ENCODE peak calls at places on chromosomes 5 and 9, in ten cellular contexts. One of them, this sample, is unnamed.

GRCh38 chr9:134592018-134592818 is 49.4 kb upstream of the COL5A1 start:
- DNase-seq in AG09319: peak
- DNase-seq in type B pancreatic cell: peak
- DNase-seq in endothelial cell: no peak
- DNase-seq in epithelial cell of proximal tubule: no peak
- DNase-seq in omental fat pad: no peak
- DNase-seq in kidney epithelial cell: no peak
- DNase-seq in cardiac fibroblast: peak
- DNase-seq in cardiac muscle cell: peak
- DNase-seq in AG10803: peak
- DNase-seq in this sample: no peak

GRCh38 chr5:58458851-58459275 is 1.0 kb downstream of the PLK2 start:
- DNase-seq in AG09319: no peak
- DNase-seq in type B pancreatic cell: no peak
- DNase-seq in endothelial cell: no peak
- DNase-seq in epithelial cell of proximal tubule: no peak
- DNase-seq in omental fat pad: no peak
- DNase-seq in kidney epithelial cell: no peak
- DNase-seq in cardiac fibroblast: peak
- DNase-seq in cardiac muscle cell: no peak
- DNase-seq in AG10803: peak
- DNase-seq in this sample: no peak

GRCh38 chr9:4366649-4367330 is 66.9 kb upstream of the GLIS3 start:
- DNase-seq in AG09319: no peak
- DNase-seq in type B pancreatic cell: no peak
- DNase-seq in endothelial cell: peak
- DNase-seq in epithelial cell of proximal tubule: no peak
- DNase-seq in omental fat pad: no peak
- DNase-seq in kidney epithelial cell: no peak
- DNase-seq in cardiac fibroblast: peak
- DNase-seq in cardiac muscle cell: peak
- DNase-seq in AG10803: peak
- DNase-seq in this sample: no peak

GRCh38 chr5:115850771-115851416 is 9.2 kb downstream of the AP3S1 start:
- DNase-seq in AG09319: no peak
- DNase-seq in type B pancreatic cell: no peak
- DNase-seq in endothelial cell: no peak
- DNase-seq in epithelial cell of proximal tubule: no peak
- DNase-seq in omental fat pad: no peak
- DNase-seq in kidney epithelial cell: no peak
- DNase-seq in cardiac fibroblast: peak
- DNase-seq in cardiac muscle cell: no peak
- DNase-seq in AG10803: peak
- DNase-seq in this sample: no peak

GRCh38 chr9:76912631-76913275 is 6.8 kb upstream of the PRUNE2 start:
- DNase-seq in AG09319: no peak
- DNase-seq in type B pancreatic cell: no peak
- DNase-seq in endothelial cell: no peak
- DNase-seq in epithelial cell of proximal tubule: peak
- DNase-seq in omental fat pad: no peak
- DNase-seq in kidney epithelial cell: no peak
- DNase-seq in cardiac fibroblast: peak
- DNase-seq in cardiac muscle cell: no peak
- DNase-seq in AG10803: peak
- DNase-seq in this sample: no peak

GRCh38 chr5:53472279-53472678 is 8.2 kb upstream of the FST start:
- DNase-seq in AG09319: no peak
- DNase-seq in type B pancreatic cell: no peak
- DNase-seq in endothelial cell: no peak
- DNase-seq in epithelial cell of proximal tubule: no peak
- DNase-seq in omental fat pad: no peak
- DNase-seq in kidney epithelial cell: no peak
- DNase-seq in cardiac fibroblast: no peak
- DNase-seq in cardiac muscle cell: no peak
- DNase-seq in AG10803: no peak
- DNase-seq in this sample: no peak

GRCh38 chr9:65430221-65430620 is 145.2 kb upstream of the FOXD4L5 start:
- DNase-seq in AG09319: no peak
- DNase-seq in type B pancreatic cell: no peak
- DNase-seq in endothelial cell: no peak
- DNase-seq in epithelial cell of proximal tubule: no peak
- DNase-seq in omental fat pad: no peak
- DNase-seq in kidney epithelial cell: no peak
- DNase-seq in cardiac fibroblast: no peak
- DNase-seq in cardiac muscle cell: no peak
- DNase-seq in AG10803: no peak
- DNase-seq in this sample: no peak

GRCh38 chr9:128729766-128730517 is 6.0 kb upstream of the ZDHHC12 start:
- DNase-seq in AG09319: no peak
- DNase-seq in type B pancreatic cell: no peak
- DNase-seq in endothelial cell: no peak
- DNase-seq in epithelial cell of proximal tubule: no peak
- DNase-seq in omental fat pad: no peak
- DNase-seq in kidney epithelial cell: no peak
- DNase-seq in cardiac fibroblast: no peak
- DNase-seq in cardiac muscle cell: no peak
- DNase-seq in AG10803: no peak
- DNase-seq in this sample: no peak

GRCh38 chr5:55308254-55308836 is 556 bp downstream of the MTREX start:
- DNase-seq in AG09319: no peak
- DNase-seq in type B pancreatic cell: no peak
- DNase-seq in endothelial cell: peak
- DNase-seq in epithelial cell of proximal tubule: no peak
- DNase-seq in omental fat pad: no peak
- DNase-seq in kidney epithelial cell: no peak
- DNase-seq in cardiac fibroblast: peak
- DNase-seq in cardiac muscle cell: no peak
- DNase-seq in AG10803: peak
- DNase-seq in this sample: no peak

GRCh38 chr5:19270153-19270552 is 717.8 kb downstream of the CDH18 start:
- DNase-seq in AG09319: no peak
- DNase-seq in type B pancreatic cell: no peak
- DNase-seq in endothelial cell: no peak
- DNase-seq in epithelial cell of proximal tubule: no peak
- DNase-seq in omental fat pad: no peak
- DNase-seq in kidney epithelial cell: no peak
- DNase-seq in cardiac fibroblast: no peak
- DNase-seq in cardiac muscle cell: no peak
- DNase-seq in AG10803: no peak
- DNase-seq in this sample: no peak

GRCh38 chr9:129375845-129376244 is 197.8 kb upstream of the IER5L start:
- DNase-seq in AG09319: no peak
- DNase-seq in type B pancreatic cell: no peak
- DNase-seq in endothelial cell: no peak
- DNase-seq in epithelial cell of proximal tubule: no peak
- DNase-seq in omental fat pad: no peak
- DNase-seq in kidney epithelial cell: no peak
- DNase-seq in cardiac fibroblast: no peak
- DNase-seq in cardiac muscle cell: no peak
- DNase-seq in AG10803: no peak
- DNase-seq in this sample: no peak

GRCh38 chr5:163172540-163173337 is 264.7 kb upstream of the CCNG1 start:
- DNase-seq in AG09319: no peak
- DNase-seq in type B pancreatic cell: no peak
- DNase-seq in endothelial cell: no peak
- DNase-seq in epithelial cell of proximal tubule: no peak
- DNase-seq in omental fat pad: no peak
- DNase-seq in kidney epithelial cell: no peak
- DNase-seq in cardiac fibroblast: no peak
- DNase-seq in cardiac muscle cell: no peak
- DNase-seq in AG10803: no peak
- DNase-seq in this sample: no peak

GRCh38 chr9:13446935-13447334 is 167.4 kb upstream of the MPDZ start:
- DNase-seq in AG09319: no peak
- DNase-seq in type B pancreatic cell: no peak
- DNase-seq in endothelial cell: no peak
- DNase-seq in epithelial cell of proximal tubule: no peak
- DNase-seq in omental fat pad: no peak
- DNase-seq in kidney epithelial cell: no peak
- DNase-seq in cardiac fibroblast: peak
- DNase-seq in cardiac muscle cell: no peak
- DNase-seq in AG10803: no peak
- DNase-seq in this sample: no peak
- TF ChIP-seq CTCF in AG09319: no peak
- TF ChIP-seq CTCF in type B pancreatic cell: peak
- TF ChIP-seq CTCF in endothelial cell: no peak
- TF ChIP-seq CTCF in epithelial cell of proximal tubule: no peak
- TF ChIP-seq CTCF in omental fat pad: no peak
- TF ChIP-seq CTCF in kidney epithelial cell: no peak
- TF ChIP-seq CTCF in cardiac fibroblast: peak
- TF ChIP-seq CTCF in cardiac muscle cell: no peak
- TF ChIP-seq CTCF in AG10803: peak
- TF ChIP-seq CTCF in this sample: no peak

GRCh38 chr5:38273626-38274025 is 15.3 kb downstream of the EGFLAM start:
- DNase-seq in AG09319: no peak
- DNase-seq in type B pancreatic cell: no peak
- DNase-seq in endothelial cell: no peak
- DNase-seq in epithelial cell of proximal tubule: no peak
- DNase-seq in omental fat pad: no peak
- DNase-seq in kidney epithelial cell: no peak
- DNase-seq in cardiac fibroblast: no peak
- DNase-seq in cardiac muscle cell: no peak
- DNase-seq in AG10803: no peak
- DNase-seq in this sample: no peak

GRCh38 chr5:38274370-38274769 is 16.0 kb downstream of the EGFLAM start:
- DNase-seq in AG09319: no peak
- DNase-seq in type B pancreatic cell: no peak
- DNase-seq in endothelial cell: no peak
- DNase-seq in epithelial cell of proximal tubule: no peak
- DNase-seq in omental fat pad: no peak
- DNase-seq in kidney epithelial cell: no peak
- DNase-seq in cardiac fibroblast: no peak
- DNase-seq in cardiac muscle cell: no peak
- DNase-seq in AG10803: no peak
- DNase-seq in this sample: no peak
- TF ChIP-seq CTCF in AG09319: no peak
- TF ChIP-seq CTCF in type B pancreatic cell: no peak
- TF ChIP-seq CTCF in endothelial cell: no peak
- TF ChIP-seq CTCF in epithelial cell of proximal tubule: no peak
- TF ChIP-seq CTCF in omental fat pad: no peak
- TF ChIP-seq CTCF in kidney epithelial cell: no peak
- TF ChIP-seq CTCF in cardiac fibroblast: no peak
- TF ChIP-seq CTCF in cardiac muscle cell: no peak
- TF ChIP-seq CTCF in AG10803: no peak
- TF ChIP-seq CTCF in this sample: no peak

GRCh38 chr5:1118231-1118698 is 6.4 kb upstream of the SLC12A7 start:
- DNase-seq in AG09319: no peak
- DNase-seq in type B pancreatic cell: no peak
- DNase-seq in endothelial cell: no peak
- DNase-seq in epithelial cell of proximal tubule: no peak
- DNase-seq in omental fat pad: peak
- DNase-seq in kidney epithelial cell: no peak
- DNase-seq in cardiac fibroblast: peak
- DNase-seq in cardiac muscle cell: no peak
- DNase-seq in AG10803: no peak
- DNase-seq in this sample: no peak
- TF ChIP-seq CTCF in AG09319: no peak
- TF ChIP-seq CTCF in type B pancreatic cell: no peak
- TF ChIP-seq CTCF in endothelial cell: no peak
- TF ChIP-seq CTCF in epithelial cell of proximal tubule: no peak
- TF ChIP-seq CTCF in omental fat pad: no peak
- TF ChIP-seq CTCF in kidney epithelial cell: no peak
- TF ChIP-seq CTCF in cardiac fibroblast: no peak
- TF ChIP-seq CTCF in cardiac muscle cell: no peak
- TF ChIP-seq CTCF in AG10803: no peak
- TF ChIP-seq CTCF in this sample: no peak

DNA sequence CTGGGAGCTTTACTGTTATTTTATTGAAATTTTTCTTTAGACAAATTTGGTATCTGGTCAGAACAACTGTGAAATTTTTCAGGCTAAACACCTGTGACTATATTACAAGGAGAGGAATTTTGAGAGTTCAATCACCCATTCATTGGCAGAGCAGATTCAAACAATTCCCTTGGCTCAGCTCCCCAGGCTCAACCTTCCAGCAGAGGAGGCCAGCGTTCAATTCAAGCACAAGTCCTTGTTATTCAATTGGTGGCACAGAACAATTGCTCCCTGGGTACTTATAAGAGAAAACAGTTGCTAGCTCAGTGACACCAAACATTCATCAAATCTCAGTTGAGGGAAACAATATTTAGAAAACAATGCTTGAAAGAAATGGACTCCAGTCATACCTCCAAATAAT is 83.3 kb downstream of the SUSD1 start:
- DNase-seq in AG09319: no peak
- DNase-seq in type B pancreatic cell: no peak
- DNase-seq in endothelial cell: no peak
- DNase-seq in epithelial cell of proximal tubule: no peak
- DNase-seq in omental fat pad: no peak
- DNase-seq in kidney epithelial cell: no peak
- DNase-seq in cardiac fibroblast: peak
- DNase-seq in cardiac muscle cell: peak
- DNase-seq in AG10803: peak
- DNase-seq in this sample: no peak
- TF ChIP-seq CTCF in AG09319: peak
- TF ChIP-seq CTCF in type B pancreatic cell: peak
- TF ChIP-seq CTCF in endothelial cell: no peak
- TF ChIP-seq CTCF in epithelial cell of proximal tubule: peak
- TF ChIP-seq CTCF in omental fat pad: no peak
- TF ChIP-seq CTCF in kidney epithelial cell: peak
- TF ChIP-seq CTCF in cardiac fibroblast: peak
- TF ChIP-seq CTCF in cardiac muscle cell: peak
- TF ChIP-seq CTCF in AG10803: peak
- TF ChIP-seq CTCF in this sample: peak

DNA sequence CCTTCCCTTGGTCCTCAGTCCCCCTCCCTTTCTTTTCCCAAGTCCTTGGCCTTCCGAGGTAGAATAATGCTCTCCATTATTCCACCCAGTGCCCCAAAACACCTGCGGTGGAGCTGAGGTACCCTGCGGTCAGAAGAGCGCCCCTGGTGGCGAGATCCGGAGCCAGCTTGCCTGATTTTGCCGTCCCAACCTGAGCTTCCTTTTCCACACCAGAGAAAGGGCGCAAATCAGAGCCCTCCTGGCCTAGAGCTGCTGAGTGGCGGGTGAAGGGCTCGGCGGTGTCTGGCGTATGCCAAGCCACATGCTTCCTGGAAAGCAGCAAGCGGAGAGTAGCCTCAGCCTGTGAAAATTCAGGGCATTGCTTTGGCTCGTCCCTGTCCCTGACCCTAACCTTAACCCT is 21.1 kb upstream of the CARTPT start:
- DNase-seq in AG09319: no peak
- DNase-seq in type B pancreatic cell: no peak
- DNase-seq in endothelial cell: no peak
- DNase-seq in epithelial cell of proximal tubule: no peak
- DNase-seq in omental fat pad: no peak
- DNase-seq in kidney epithelial cell: no peak
- DNase-seq in cardiac fibroblast: no peak
- DNase-seq in cardiac muscle cell: no peak
- DNase-seq in AG10803: no peak
- DNase-seq in this sample: no peak
- TF ChIP-seq CTCF in AG09319: peak
- TF ChIP-seq CTCF in type B pancreatic cell: peak
- TF ChIP-seq CTCF in endothelial cell: peak
- TF ChIP-seq CTCF in epithelial cell of proximal tubule: peak
- TF ChIP-seq CTCF in omental fat pad: no peak
- TF ChIP-seq CTCF in kidney epithelial cell: peak
- TF ChIP-seq CTCF in cardiac fibroblast: peak
- TF ChIP-seq CTCF in cardiac muscle cell: peak
- TF ChIP-seq CTCF in AG10803: peak
- TF ChIP-seq CTCF in this sample: peak

This sample was measured in GM12864.